ENCODE peak calls at places on chromosomes 6 and 20, in nine cellular contexts. K is mammary epithelial cell, R is neuronal stem cell, U is Panc1, E is fibroblast of lung, H is heart right ventricle, N is prostate gland, L is left lung, F is HCT116. G is an unnamed sample.

GRCh38 chr6:119137194-119138072 is 59.0 kb upstream of the FAM184A start:
- DNase-seq in E (peak; percentile 71), N (peak; percentile 26), F (no peak), U (no peak), R (no peak), H (no peak), L (no peak), K (peak; percentile 54), G (no peak)

GRCh38 chr20:44714701-44715494 is at the start of gene CCN5:
- DNase-seq in K (peak; percentile 82), E (peak; percentile 92), R (no peak), F (peak; percentile 32), H (peak; percentile 87), U (peak; percentile 71), L (peak; percentile 85), N (peak; percentile 80), G (no peak)

GRCh38 chr6:56479381-56479780 is 163.3 kb downstream of the DST start:
- DNase-seq in U (no peak), K (no peak), H (no peak), E (no peak), R (no peak), L (no peak), N (no peak), F (no peak), G (no peak)

GRCh38 chr20:38473353-38473795 is 731 bp downstream of the RALGAPB start:
- DNase-seq in N (peak; percentile 21), H (peak; percentile 32), K (no peak), U (no peak), E (peak; percentile 15), L (no peak), F (no peak), R (no peak), G (no peak)

GRCh38 chr20:13105864-13106457 is 97.2 kb downstream of the SPTLC3 start:
- DNase-seq in H (no peak), F (peak; percentile 13), L (no peak), N (no peak), E (peak; percentile 71), U (no peak), K (peak; percentile 12), R (no peak), G (no peak)

GRCh38 chr6:24709014-24709711 is 9.8 kb downstream of the C6orf62 start:
- DNase-seq in E (no peak), L (no peak), K (no peak), F (no peak), H (no peak), N (no peak), U (no peak), R (no peak), G (no peak)

GRCh38 chr6:116215414-116215813 is 38.5 kb downstream of the TSPYL4 start:
- DNase-seq in H (no peak), L (no peak), N (no peak), U (peak; percentile 30), F (no peak), E (no peak), R (no peak), K (no peak), G (no peak)

GRCh38 chr6:45491874-45492273 is 114.1 kb upstream of the SUPT3H start:
- DNase-seq in R (no peak), K (no peak), L (no peak), F (no peak), U (no peak), H (no peak), N (no peak), E (no peak), G (no peak)

GRCh38 chr6:121780325-121781313 is 345.2 kb downstream of the GJA1 start:
- DNase-seq in U (no peak), R (no peak), L (peak; percentile 47), K (peak; percentile 89), N (peak; percentile 83), H (peak; percentile 74), E (peak; percentile 95), F (peak; percentile 8), G (no peak)

GRCh38 chr6:12848969-12849368 is 132.4 kb downstream of the PHACTR1 start:
- DNase-seq in U (no peak), L (no peak), N (no peak), E (no peak), R (no peak), F (no peak), K (no peak), H (no peak), G (no peak)

GRCh38 chr20:35012227-35013069 is 56.8 kb downstream of the MYH7B start:
- DNase-seq in R (no peak), N (no peak), H (no peak), E (peak; percentile 30), F (no peak), U (no peak), K (no peak), L (no peak), G (no peak)

GRCh38 chr20:35008411-35009342 is 53.0 kb downstream of the MYH7B start:
- DNase-seq in N (no peak), K (no peak), U (no peak), E (peak; percentile 34), F (no peak), R (no peak), L (peak; percentile 30), H (no peak), G (no peak)

GRCh38 chr20:35009665-35010328 is 54.1 kb downstream of the MYH7B start:
- DNase-seq in R (no peak), L (peak; percentile 19), N (no peak), U (no peak), K (no peak), E (no peak), H (no peak), F (no peak), G (no peak)

GRCh38 chr20:35011589-35012226 is 56.0 kb downstream of the MYH7B start:
- DNase-seq in H (no peak), U (no peak), R (no peak), N (no peak), K (no peak), L (no peak), E (no peak), F (no peak), G (no peak)

DNA sequence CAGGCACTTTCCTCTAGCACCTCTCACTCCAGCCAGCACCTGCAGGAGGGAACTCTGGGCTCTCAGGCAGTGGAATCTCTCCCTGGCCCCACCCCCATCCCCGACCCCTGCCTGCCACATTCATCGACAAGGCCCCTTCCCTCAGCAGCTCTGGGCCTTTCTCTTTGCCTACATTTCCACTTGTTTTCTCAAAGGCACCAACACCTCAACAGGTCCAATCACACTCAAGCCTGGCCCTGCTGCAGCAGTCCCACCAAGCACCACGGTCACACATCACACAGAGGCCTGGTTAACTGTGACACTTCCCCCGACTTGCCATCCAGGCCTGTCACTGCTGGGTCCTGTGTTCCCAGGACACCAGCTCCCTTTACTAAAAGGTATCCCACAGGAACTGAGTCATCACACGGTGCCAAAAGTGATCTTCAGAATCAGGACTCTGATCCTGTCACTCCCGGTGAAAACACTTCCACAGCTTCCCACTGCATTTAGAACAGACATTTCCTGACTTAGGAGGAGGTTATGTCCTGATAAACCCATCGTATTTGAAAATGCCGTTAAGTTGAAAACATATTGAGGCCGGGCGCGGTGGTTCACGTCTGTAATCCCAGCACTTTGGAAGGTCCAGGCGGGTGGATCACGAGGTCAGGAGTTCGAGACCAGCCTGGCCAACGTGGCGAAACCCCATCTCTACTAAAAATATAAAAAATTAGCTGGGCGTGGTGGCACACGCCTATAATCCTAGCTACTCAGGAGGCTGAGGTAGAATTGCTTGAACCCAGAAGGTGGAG is 54.9 kb downstream of the MYH7B start:
- DNase-seq in E (no peak), K (no peak), H (no peak), L (no peak), R (no peak), F (no peak), N (no peak), U (no peak), G (no peak)
- H3K4me1 ChIP-seq in E (peaks cover 5% of the 10 kb centered on the region), K (no peaks in the 10 kb centered on the region), H (no peaks in the 10 kb centered on the region), L (peaks cover 5% of the 10 kb centered on the region), R (no peaks in the 10 kb centered on the region), F (no peaks in the 10 kb centered on the region), N (no peaks in the 10 kb centered on the region), U (no peaks in the 10 kb centered on the region), G (no peaks in the 10 kb centered on the region)

DNA sequence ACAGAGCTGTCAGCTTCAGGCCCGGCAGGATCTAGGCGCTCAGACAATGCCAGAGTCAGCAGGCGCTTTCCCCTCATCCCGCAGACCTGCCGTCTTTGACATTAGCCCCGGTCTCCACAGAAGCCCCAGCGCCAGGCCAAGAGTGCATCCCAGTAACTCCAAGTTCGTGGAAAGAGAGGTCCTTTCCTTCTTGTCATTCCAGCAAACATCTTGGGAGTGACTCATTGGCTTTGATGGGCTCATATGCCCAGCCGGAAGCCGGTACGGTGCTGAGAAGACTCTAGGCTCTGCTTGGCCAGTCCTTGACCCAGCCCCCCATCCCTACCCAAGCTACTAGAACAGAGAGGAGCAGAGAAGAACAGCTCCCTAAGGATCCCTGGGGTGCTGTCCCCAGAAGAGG is 260.8 kb downstream of the TAF4 start:
- DNase-seq in F (no peak), L (no peak), H (no peak), N (no peak), K (no peak), U (no peak), R (no peak), E (no peak), G (no peak)
- H3K27me3 ChIP-seq in F (peaks cover 58% of the 10 kb centered on the region), L (no peaks in the 10 kb centered on the region), H (peaks cover 94% of the 10 kb centered on the region), N (no peaks in the 10 kb centered on the region), K (no peaks in the 10 kb centered on the region), U (peaks cover 2% of the 10 kb centered on the region), R (no peaks in the 10 kb centered on the region), E (peaks cover 23% of the 10 kb centered on the region), G (no peaks in the 10 kb centered on the region)

DNA sequence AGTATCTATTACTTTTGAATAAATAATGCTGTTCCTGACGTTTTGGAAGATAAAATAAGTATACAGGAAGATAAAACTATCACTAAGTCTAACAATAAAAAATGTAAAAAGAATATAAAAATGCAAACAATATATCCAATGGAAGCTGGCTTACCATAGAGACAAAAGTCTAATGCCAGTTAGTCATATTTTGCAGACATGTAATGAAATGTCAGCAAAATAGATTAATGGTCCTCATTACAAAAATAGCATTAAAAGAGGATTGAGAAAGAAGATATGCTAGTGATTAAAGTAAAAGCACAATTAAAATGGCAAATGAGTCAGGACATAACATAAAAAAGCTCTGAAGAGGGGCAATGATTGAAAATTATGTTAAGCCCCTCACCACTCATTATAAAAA is 265.0 kb downstream of the MMUT start:
- DNase-seq in N (no peak), R (no peak), U (no peak), E (no peak), F (no peak), K (no peak), L (no peak), H (no peak), G (no peak)
- H3K27ac ChIP-seq in N (no peak overlapping the region), R (no peak overlapping the region), U (no peak overlapping the region), E (no peak overlapping the region), F (no peak overlapping the region), K (no peak overlapping the region), L (no peak overlapping the region), H (no peak overlapping the region), G (no peak overlapping the region)

DNA sequence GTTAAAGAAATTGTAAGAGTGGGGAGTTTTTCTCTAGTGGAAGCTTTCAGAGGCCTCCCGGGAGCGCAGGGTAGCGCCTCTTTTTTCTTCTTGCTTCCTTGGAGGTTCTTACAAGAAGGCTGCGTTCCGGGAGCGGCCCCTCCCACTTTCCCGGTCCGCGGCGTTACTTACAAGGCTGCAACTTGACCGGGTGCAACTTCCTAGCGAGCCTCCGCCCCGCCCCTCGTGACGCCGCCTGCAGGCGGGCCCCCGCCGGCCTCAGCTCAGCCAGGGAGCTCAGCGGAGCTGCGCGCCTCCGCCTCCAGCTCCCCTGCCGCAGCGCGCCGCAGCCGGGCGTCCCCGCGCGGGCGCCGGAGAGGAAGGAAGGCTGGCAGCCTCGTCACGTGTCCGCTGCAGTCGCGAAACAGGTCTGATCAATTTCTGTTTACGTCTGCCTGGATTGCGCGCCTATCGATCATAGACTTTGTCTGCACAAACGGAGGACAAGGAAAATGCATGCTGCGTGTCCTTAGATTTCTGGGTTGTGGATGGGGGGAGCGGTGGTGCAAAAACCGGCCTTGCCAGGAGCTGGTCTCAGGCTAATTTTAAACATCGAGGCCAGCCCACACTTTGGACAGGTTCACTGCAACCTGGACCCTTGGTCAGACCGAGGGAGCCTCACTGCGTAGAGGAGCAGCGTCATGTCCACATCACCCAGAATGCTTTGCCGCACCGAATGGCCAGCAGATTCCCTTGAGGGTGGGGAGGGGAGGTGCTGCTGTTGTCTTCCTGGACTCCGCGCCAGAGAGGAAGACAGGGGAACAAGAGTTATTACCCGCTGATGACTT is at the start of the genes FAM217B and PPP1R3D:
- DNase-seq in U (peak; percentile 60), F (peak; percentile 81), L (peak; percentile 98), N (peak; percentile 100), K (peak; percentile 96), R (peak; percentile 87), H (peak; percentile 98), E (peak; percentile 97), G (no peak)
- H3K4me1 ChIP-seq in U (peaks cover 41% of the 10 kb centered on the region), F (no peaks in the 10 kb centered on the region), L (peaks cover 76% of the 10 kb centered on the region), N (peaks cover 24% of the 10 kb centered on the region), K (peaks cover 30% of the 10 kb centered on the region), R (peaks cover 7% of the 10 kb centered on the region), H (peaks cover 45% of the 10 kb centered on the region), E (peaks cover 7% of the 10 kb centered on the region), G (no peaks in the 10 kb centered on the region)

G was measured in iPS DF 6.9.